ENCODE peak calls at places on chromosome 10, in four cellular contexts. G, R, F and B are unnamed samples.

GRCh38 chr10:84026821-84027257 is 112.5 kb upstream of the GHITM start:
- DNase-seq in R (peak), G (peak), F (peak), B (peak)

GRCh38 chr10:59079386-59080226 is 96.8 kb upstream of the PHYHIPL start:
- DNase-seq in R (no peak), G (peak), F (peak), B (no peak)

GRCh38 chr10:43982250-43982649 is 333.6 kb upstream of the ZNF32 start:
- DNase-seq in G (no peak), R (no peak), F (no peak), B (no peak)

GRCh38 chr10:91185239-91185875 is 35.1 kb upstream of the PCGF5 start:
- DNase-seq in R (no peak), G (no peak), F (peak), B (no peak)

GRCh38 chr10:114304017-114304565 is 65.0 kb downstream of the VWA2 start:
- DNase-seq in R (peak), G (peak), F (peak), B (peak)

GRCh38 chr10:33291053-33291592 is 43.3 kb downstream of the NRP1 start:
- DNase-seq in G (peak), F (peak), R (no peak), B (no peak)

GRCh38 chr10:63275094-63275493 is 142.0 kb downstream of the NRBF2 start:
- DNase-seq in F (no peak), R (no peak), G (no peak), B (no peak)

GRCh38 chr10:4780782-4781181 is 45.2 kb upstream of the AKR1E2 start:
- DNase-seq in G (no peak), R (no peak), F (no peak), B (no peak)

GRCh38 chr10:91590142-91590903 is 42.5 kb downstream of the PPP1R3C start:
- DNase-seq in F (peak), R (no peak), G (no peak), B (no peak)

GRCh38 chr10:72177454-72177853 is 38.4 kb upstream of the ANAPC16 start:
- DNase-seq in G (no peak), F (no peak), R (no peak), B (no peak)

GRCh38 chr10:59905066-59905734 is 1.2 kb downstream of the CCDC6 start:
- DNase-seq in G (no peak), R (peak), F (no peak), B (no peak)

GRCh38 chr10:132575320-132576201 is 38.0 kb downstream of the INPP5A start:
- DNase-seq in G (no peak), R (no peak), F (peak), B (no peak)

GRCh38 chr10:58264780-58265179 is 2.9 kb downstream of the IPMK start:
- DNase-seq in R (no peak), G (no peak), F (no peak), B (no peak)

GRCh38 chr10:28503114-28503513 is 29.8 kb upstream of the WAC start:
- DNase-seq in G (no peak), R (no peak), F (no peak), B (peak)

DNA sequence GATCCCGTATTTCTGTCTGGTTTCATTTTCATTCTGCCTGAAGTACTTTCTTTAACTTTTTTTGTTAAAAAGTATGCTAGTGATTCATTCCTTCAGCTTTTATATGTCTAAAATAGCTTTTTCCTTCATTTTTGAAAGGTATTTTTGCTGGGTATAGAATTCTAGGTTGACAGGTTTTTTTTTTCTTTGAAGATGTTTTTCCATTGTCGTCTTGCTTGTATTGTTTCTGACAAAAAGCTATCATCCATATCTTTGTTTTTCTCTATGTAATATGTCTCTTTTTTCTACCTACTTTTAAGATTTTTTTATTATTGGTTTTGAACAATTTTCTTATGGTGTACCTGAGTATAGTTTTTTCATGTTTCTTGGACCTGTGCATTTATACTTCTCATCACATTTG is 8.2 kb downstream of the CUTC start:
- DNase-seq in G (no peak), R (no peak), F (no peak), B (no peak)
- TF ChIP-seq NR3C1 in G (no peak), R (no peak), F (no peak), B (no peak)

DNA sequence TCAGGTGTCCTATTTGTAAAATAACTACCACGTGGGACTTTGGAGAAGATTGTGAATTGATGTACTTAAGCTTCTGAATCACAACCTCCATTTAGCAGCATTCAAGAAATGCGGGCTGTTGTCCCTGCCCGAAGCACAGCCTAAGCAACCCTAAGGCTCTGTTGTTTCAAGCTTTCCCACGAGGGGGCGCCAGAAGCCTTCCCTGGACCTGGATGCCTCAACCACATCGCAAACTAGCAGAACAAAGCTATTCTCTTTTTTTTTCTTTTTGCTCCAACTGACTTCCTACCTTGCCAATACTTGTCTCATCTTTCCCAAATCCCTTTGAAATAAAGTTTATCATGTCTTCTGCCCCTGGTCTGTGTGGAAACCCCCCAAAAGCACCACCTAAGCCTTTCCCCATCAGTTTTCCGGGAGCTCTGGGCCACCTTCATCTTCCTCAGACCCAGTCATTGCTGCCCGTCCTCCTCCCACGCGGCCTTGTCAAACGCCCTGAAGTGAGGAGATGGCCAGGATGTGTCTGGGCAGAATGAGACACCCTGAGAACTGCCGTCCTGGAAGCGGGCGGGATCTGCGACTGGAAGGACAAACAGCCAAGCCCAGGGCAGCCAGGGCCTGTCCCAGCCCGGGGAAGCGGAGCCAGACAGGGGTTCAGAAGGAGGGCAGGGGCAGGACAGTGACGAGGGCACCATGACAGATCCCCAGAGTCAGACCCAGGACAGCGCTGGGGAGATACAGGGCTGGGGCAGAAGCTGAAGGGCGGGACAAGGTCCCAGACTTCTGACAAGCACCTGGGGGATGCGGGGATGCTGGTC is 112.7 kb downstream of the SLIT1 start:
- DNase-seq in G (peak), R (peak), F (peak), B (peak)
- TF ChIP-seq NR3C1 in G (no peak), R (no peak), F (no peak), B (no peak)

GRCh38 chr10:47252093-47252780 is 47.8 kb upstream of the GDF10 start:
- DNase-seq in G (no peak), F (no peak), R (no peak), B (no peak)

GRCh38 chr10:47253651-47254375 is 46.2 kb upstream of the GDF10 start:
- DNase-seq in F (no peak), R (no peak), G (no peak), B (no peak)

GRCh38 chr10:47254611-47255010 is 45.4 kb upstream of the GDF10 start:
- DNase-seq in R (no peak), F (no peak), G (no peak), B (no peak)

GRCh38 chr10:47255033-47255813 is 44.8 kb upstream of the GDF10 start:
- DNase-seq in R (no peak), F (no peak), G (no peak), B (no peak)

GRCh38 chr10:47253030-47253637 is 46.9 kb upstream of the GDF10 start:
- DNase-seq in F (no peak), R (no peak), G (no peak), B (no peak)
- TF ChIP-seq NR3C1 in F (no peak), R (no peak), G (no peak), B (no peak)

GRCh38 chr10:12539350-12540164 is 190.2 kb downstream of the CAMK1D start:
- DNase-seq in F (no peak), R (no peak), G (no peak), B (no peak)
- TF ChIP-seq NR3C1 in F (no peak), R (no peak), G (no peak), B (no peak)

GRCh38 chr10:35150335-35150734 is 23.7 kb downstream of the CREM start:
- DNase-seq in R (no peak), F (no peak), G (no peak), B (no peak)
- TF ChIP-seq NR3C1 in R (no peak), F (no peak), G (no peak), B (no peak)